ENCODE peak calls at places on chromosomes 16 and 17, in eight cellular contexts. B is activated CD8-positive, alpha-beta memory T cell treated with anti-CD3 and anti-CD28 coated beads for 1 hour; U is fibroblast of gingiva; F is anterior cingulate cortex; C is effector memory CD4-positive, alpha-beta T cell; K is GM12891; N is cardiac muscle cell; A is CD4-positive, alpha-beta memory T cell. T is an unnamed sample.

GRCh38 chr17:732788-733720 is 658 bp downstream of the TLCD3A start:
- DNase-seq in A (no peak), K (no peak), C (no peak), U (peak; percentile 20), F (no peak), N (peak; percentile 56), B (no peak), T (no peak)

GRCh38 chr17:51668963-51669246 is 408.6 kb downstream of the UTP18 start:
- DNase-seq in U (no peak), C (no peak), K (no peak), A (no peak), N (no peak), F (no peak), B (no peak), T (no peak)

GRCh38 chr16:49453001-49453400 is 79.4 kb downstream of the C16orf78 start:
- DNase-seq in U (no peak), N (no peak), C (no peak), F (no peak), A (no peak), B (no peak), K (no peak), T (no peak)

GRCh38 chr17:75099881-75100595 is 9.7 kb upstream of the ARMC7 start:
- DNase-seq in C (no peak), F (no peak), B (no peak), N (no peak), A (no peak), U (no peak), K (no peak), T (no peak)

GRCh38 chr16:48054881-48055601 is 100.8 kb downstream of the ABCC12 start:
- DNase-seq in A (peak; percentile 13), C (no peak), N (peak; percentile 48), B (no peak), U (peak; percentile 55), K (peak; percentile 38), F (peak; percentile 14), T (peak; percentile 22)

GRCh38 chr16:11101283-11101682 is 154.7 kb downstream of the SOCS1 start:
- DNase-seq in B (no peak), F (no peak), N (no peak), K (no peak), U (no peak), C (no peak), A (no peak), T (no peak)

GRCh38 chr16:57886427-57886826 is 84.1 kb upstream of the KIFC3 start:
- DNase-seq in B (no peak), C (no peak), U (no peak), K (no peak), N (no peak), F (no peak), A (no peak), T (no peak)

GRCh38 chr17:66747561-66748275 is 87.2 kb upstream of the CACNG5 start:
- DNase-seq in U (peak; percentile 52), F (no peak), K (no peak), C (no peak), N (no peak), B (no peak), A (no peak), T (no peak)

GRCh38 chr17:18139949-18140348 is 31.4 kb downstream of the MYO15A start:
- DNase-seq in B (no peak), N (no peak), K (no peak), U (no peak), F (no peak), A (no peak), C (no peak), T (no peak)

GRCh38 chr17:64056269-64057005 is 36.0 kb upstream of the ICAM2 start:
- DNase-seq in A (no peak), N (no peak), F (no peak), B (no peak), U (no peak), C (no peak), K (peak; percentile 62), T (no peak)

GRCh38 chr17:76887809-76888208 is 19.6 kb downstream of the MGAT5B start:
- DNase-seq in F (no peak), C (no peak), A (no peak), K (no peak), N (no peak), U (no peak), B (no peak), T (no peak)

GRCh38 chr17:42131971-42132370 is 9.4 kb downstream of the HSPB9 start:
- DNase-seq in N (no peak), K (no peak), U (no peak), A (no peak), C (no peak), B (no peak), F (no peak), T (peak; percentile 74)

GRCh38 chr17:40345161-40346034 is 19.1 kb downstream of the GJD3 start:
- DNase-seq in C (no peak), U (peak; percentile 24), B (no peak), A (no peak), N (peak; percentile 87), F (no peak), K (no peak), T (no peak)

GRCh38 chr17:77723909-77724875 is 234.3 kb upstream of the TNRC6C start:
- DNase-seq in B (no peak), N (no peak), K (no peak), A (no peak), F (no peak), U (no peak), C (no peak), T (no peak)

GRCh38 chr17:14197582-14197981 is 39.1 kb downstream of the CDRT15 start:
- DNase-seq in A (no peak), K (no peak), U (no peak), B (peak; percentile 26), N (no peak), C (peak; percentile 15), F (no peak), T (no peak)

GRCh38 chr17:64133546-64134215 is 3.7 kb upstream of the ERN1 start:
- DNase-seq in K (no peak), C (no peak), F (no peak), A (peak; percentile 62), N (peak; percentile 70), U (peak; percentile 47), B (no peak), T (no peak)

GRCh38 chr16:61195006-61195405 is 841.2 kb downstream of the CDH8 start:
- DNase-seq in N (no peak), C (no peak), A (no peak), F (no peak), U (no peak), B (no peak), K (no peak), T (no peak)

GRCh38 chr16:79437764-79438728 is 162.5 kb downstream of the MAF start:
- DNase-seq in N (no peak), B (no peak), A (no peak), U (no peak), C (no peak), K (no peak), F (peak; percentile 77), T (no peak)